ENCODE peak calls at places on chromosome 5, in nine cellular contexts. One of them, this sample, is unnamed. For H3K4me1, the result is how much of the 10 kb centered on the place peaks cover.

GRCh38 chr5:5419291-5420210 is 2.9 kb upstream of the ICE1 start:
- DNase-seq in CD8-positive, alpha-beta T cell: no peak
- DNase-seq in gastrocnemius medialis: no peak
- DNase-seq in PC-3: peak
- DNase-seq in BE2C: peak
- DNase-seq in GM23338: peak
- DNase-seq in HCT116: peak
- DNase-seq in endodermal cell: peak
- DNase-seq in OCI-LY7: peak
- DNase-seq in this sample: peak

GRCh38 chr5:53355316-53355715 is 125.1 kb upstream of the FST start:
- DNase-seq in CD8-positive, alpha-beta T cell: no peak
- DNase-seq in gastrocnemius medialis: no peak
- DNase-seq in PC-3: peak
- DNase-seq in BE2C: no peak
- DNase-seq in GM23338: no peak
- DNase-seq in HCT116: no peak
- DNase-seq in endodermal cell: no peak
- DNase-seq in OCI-LY7: no peak
- DNase-seq in this sample: no peak

GRCh38 chr5:153767221-153768218 is 271.2 kb downstream of the FAM114A2 start:
- DNase-seq in CD8-positive, alpha-beta T cell: no peak
- DNase-seq in gastrocnemius medialis: no peak
- DNase-seq in PC-3: no peak
- DNase-seq in BE2C: no peak
- DNase-seq in GM23338: no peak
- DNase-seq in HCT116: no peak
- DNase-seq in endodermal cell: no peak
- DNase-seq in OCI-LY7: no peak
- DNase-seq in this sample: peak

GRCh38 chr5:4480528-4481404 is 659.4 kb upstream of the ADAMTS16 start:
- DNase-seq in CD8-positive, alpha-beta T cell: no peak
- DNase-seq in gastrocnemius medialis: no peak
- DNase-seq in PC-3: no peak
- DNase-seq in BE2C: no peak
- DNase-seq in GM23338: no peak
- DNase-seq in HCT116: no peak
- DNase-seq in endodermal cell: no peak
- DNase-seq in OCI-LY7: no peak
- DNase-seq in this sample: no peak

GRCh38 chr5:151810449-151810848 is 38.7 kb downstream of the G3BP1 start:
- DNase-seq in CD8-positive, alpha-beta T cell: no peak
- DNase-seq in gastrocnemius medialis: no peak
- DNase-seq in PC-3: no peak
- DNase-seq in BE2C: no peak
- DNase-seq in GM23338: no peak
- DNase-seq in HCT116: no peak
- DNase-seq in endodermal cell: no peak
- DNase-seq in OCI-LY7: no peak
- DNase-seq in this sample: no peak

GRCh38 chr5:178590141-178590923 is at the start of gene COL23A1:
- DNase-seq in CD8-positive, alpha-beta T cell: peak
- DNase-seq in gastrocnemius medialis: peak
- DNase-seq in PC-3: peak
- DNase-seq in BE2C: peak
- DNase-seq in GM23338: peak
- DNase-seq in HCT116: no peak
- DNase-seq in endodermal cell: peak
- DNase-seq in OCI-LY7: no peak
- DNase-seq in this sample: no peak

GRCh38 chr5:83000922-83001321 is 76.3 kb downstream of the TMEM167A start:
- DNase-seq in CD8-positive, alpha-beta T cell: no peak
- DNase-seq in gastrocnemius medialis: no peak
- DNase-seq in PC-3: no peak
- DNase-seq in BE2C: no peak
- DNase-seq in GM23338: no peak
- DNase-seq in HCT116: no peak
- DNase-seq in endodermal cell: no peak
- DNase-seq in OCI-LY7: no peak
- DNase-seq in this sample: no peak

GRCh38 chr5:73816656-73817420 is 190.8 kb downstream of the ARHGEF28 start:
- DNase-seq in CD8-positive, alpha-beta T cell: no peak
- DNase-seq in gastrocnemius medialis: no peak
- DNase-seq in PC-3: no peak
- DNase-seq in BE2C: no peak
- DNase-seq in GM23338: no peak
- DNase-seq in HCT116: no peak
- DNase-seq in endodermal cell: no peak
- DNase-seq in OCI-LY7: no peak
- DNase-seq in this sample: no peak

GRCh38 chr5:161946911-161947310 is 99.0 kb downstream of the GABRA1 start:
- DNase-seq in CD8-positive, alpha-beta T cell: no peak
- DNase-seq in gastrocnemius medialis: no peak
- DNase-seq in PC-3: no peak
- DNase-seq in BE2C: no peak
- DNase-seq in GM23338: no peak
- DNase-seq in HCT116: no peak
- DNase-seq in endodermal cell: no peak
- DNase-seq in OCI-LY7: no peak
- DNase-seq in this sample: no peak

GRCh38 chr5:112634166-112634565 is 103.5 kb upstream of the APC start:
- DNase-seq in CD8-positive, alpha-beta T cell: no peak
- DNase-seq in gastrocnemius medialis: no peak
- DNase-seq in PC-3: no peak
- DNase-seq in BE2C: no peak
- DNase-seq in GM23338: no peak
- DNase-seq in HCT116: no peak
- DNase-seq in endodermal cell: no peak
- DNase-seq in OCI-LY7: no peak
- DNase-seq in this sample: no peak

GRCh38 chr5:76953551-76954382 is 922 bp downstream of the CRHBP start:
- DNase-seq in CD8-positive, alpha-beta T cell: no peak
- DNase-seq in gastrocnemius medialis: no peak
- DNase-seq in PC-3: no peak
- DNase-seq in BE2C: no peak
- DNase-seq in GM23338: peak
- DNase-seq in HCT116: no peak
- DNase-seq in endodermal cell: peak
- DNase-seq in OCI-LY7: no peak
- DNase-seq in this sample: no peak

DNA sequence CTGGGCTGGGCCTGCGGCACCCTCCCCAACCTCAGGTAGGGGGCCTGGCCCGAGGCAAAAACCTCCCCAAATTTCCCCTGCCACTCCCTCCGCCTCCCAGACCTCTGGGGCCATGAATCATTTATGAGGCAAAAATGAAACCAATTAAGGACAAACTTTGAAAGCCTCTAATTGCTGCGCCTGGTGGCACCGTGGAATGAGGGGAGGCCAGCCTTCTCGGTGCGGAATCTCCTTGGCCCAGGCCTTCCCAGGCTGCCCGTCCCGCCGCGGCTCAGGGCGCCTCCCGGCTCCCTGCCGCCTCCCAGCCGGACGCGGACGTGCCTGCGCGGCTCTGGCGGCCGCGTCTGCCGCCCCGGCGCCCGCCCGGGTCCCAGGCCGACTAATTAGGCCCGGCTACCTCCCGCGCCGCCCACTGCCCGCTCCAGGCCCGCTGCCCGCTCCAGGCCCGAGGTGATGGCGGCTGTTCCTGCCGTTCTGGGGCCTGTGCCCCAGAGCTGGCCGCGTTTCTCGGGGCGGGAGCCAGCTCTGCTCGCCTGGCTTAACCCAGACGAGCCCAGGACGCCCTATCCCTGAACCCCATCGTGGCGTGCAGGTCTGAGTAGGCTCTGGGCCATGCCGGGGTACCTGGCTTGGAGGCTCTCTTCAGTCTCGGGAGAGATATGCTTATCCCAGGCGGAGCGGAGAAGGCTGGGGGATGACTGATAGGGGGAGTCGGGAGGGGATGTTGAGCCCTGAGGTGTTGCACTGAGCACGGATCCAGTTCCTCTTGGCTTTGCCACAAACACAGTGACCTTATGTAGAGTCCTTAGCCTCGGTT is 20.1 kb downstream of the CXXC5 start:
- DNase-seq in CD8-positive, alpha-beta T cell: peak
- DNase-seq in gastrocnemius medialis: peak
- DNase-seq in PC-3: peak
- DNase-seq in BE2C: peak
- DNase-seq in GM23338: peak
- DNase-seq in HCT116: no peak
- DNase-seq in endodermal cell: peak
- DNase-seq in OCI-LY7: peak
- DNase-seq in this sample: no peak
- H3K4me1 ChIP-seq in CD8-positive, alpha-beta T cell: half or more
- H3K4me1 ChIP-seq in gastrocnemius medialis: half or more
- H3K4me1 ChIP-seq in PC-3: under half
- H3K4me1 ChIP-seq in BE2C: half or more
- H3K4me1 ChIP-seq in GM23338: under half
- H3K4me1 ChIP-seq in HCT116: half or more
- H3K4me1 ChIP-seq in endodermal cell: under half
- H3K4me1 ChIP-seq in OCI-LY7: half or more
- H3K4me1 ChIP-seq in this sample: half or more

GRCh38 chr5:143397302-143398052 is 6.0 kb downstream of the NR3C1 start:
- DNase-seq in CD8-positive, alpha-beta T cell: no peak
- DNase-seq in gastrocnemius medialis: no peak
- DNase-seq in PC-3: no peak
- DNase-seq in BE2C: no peak
- DNase-seq in GM23338: no peak
- DNase-seq in HCT116: no peak
- DNase-seq in endodermal cell: no peak
- DNase-seq in OCI-LY7: no peak
- DNase-seq in this sample: no peak
- H3K4me3 ChIP-seq in CD8-positive, alpha-beta T cell: no peak
- H3K4me3 ChIP-seq in gastrocnemius medialis: peak
- H3K4me3 ChIP-seq in PC-3: peak
- H3K4me3 ChIP-seq in BE2C: no peak
- H3K4me3 ChIP-seq in GM23338: peak
- H3K4me3 ChIP-seq in HCT116: no peak
- H3K4me3 ChIP-seq in endodermal cell: peak
- H3K4me3 ChIP-seq in OCI-LY7: peak
- H3K4me3 ChIP-seq in this sample: peak

GRCh38 chr5:1444361-1445189 is 665 bp downstream of the SLC6A3 start:
- DNase-seq in CD8-positive, alpha-beta T cell: peak
- DNase-seq in gastrocnemius medialis: no peak
- DNase-seq in PC-3: no peak
- DNase-seq in BE2C: no peak
- DNase-seq in GM23338: peak
- DNase-seq in HCT116: no peak
- DNase-seq in endodermal cell: peak
- DNase-seq in OCI-LY7: no peak
- DNase-seq in this sample: no peak
- TF ChIP-seq CTCF in CD8-positive, alpha-beta T cell: no peak
- TF ChIP-seq CTCF in gastrocnemius medialis: no peak
- TF ChIP-seq CTCF in PC-3: no peak
- TF ChIP-seq CTCF in BE2C: no peak
- TF ChIP-seq CTCF in GM23338: no peak
- TF ChIP-seq CTCF in HCT116: no peak
- TF ChIP-seq CTCF in endodermal cell: no peak
- TF ChIP-seq CTCF in OCI-LY7: no peak
- TF ChIP-seq CTCF in this sample: no peak

GRCh38 chr5:143021595-143021994 is 251.4 kb downstream of the ARHGAP26 start:
- DNase-seq in CD8-positive, alpha-beta T cell: no peak
- DNase-seq in gastrocnemius medialis: no peak
- DNase-seq in PC-3: no peak
- DNase-seq in BE2C: no peak
- DNase-seq in GM23338: no peak
- DNase-seq in HCT116: no peak
- DNase-seq in endodermal cell: no peak
- DNase-seq in OCI-LY7: no peak
- DNase-seq in this sample: no peak

GRCh38 chr5:143025376-143025775 is 255.2 kb downstream of the ARHGAP26 start:
- DNase-seq in CD8-positive, alpha-beta T cell: no peak
- DNase-seq in gastrocnemius medialis: no peak
- DNase-seq in PC-3: no peak
- DNase-seq in BE2C: no peak
- DNase-seq in GM23338: no peak
- DNase-seq in HCT116: no peak
- DNase-seq in endodermal cell: no peak
- DNase-seq in OCI-LY7: no peak
- DNase-seq in this sample: no peak

GRCh38 chr5:143025971-143026370 is 255.8 kb downstream of the ARHGAP26 start:
- DNase-seq in CD8-positive, alpha-beta T cell: no peak
- DNase-seq in gastrocnemius medialis: no peak
- DNase-seq in PC-3: peak
- DNase-seq in BE2C: no peak
- DNase-seq in GM23338: no peak
- DNase-seq in HCT116: no peak
- DNase-seq in endodermal cell: no peak
- DNase-seq in OCI-LY7: no peak
- DNase-seq in this sample: no peak

GRCh38 chr5:143024227-143024920 is 254.2 kb downstream of the ARHGAP26 start:
- DNase-seq in CD8-positive, alpha-beta T cell: no peak
- DNase-seq in gastrocnemius medialis: peak
- DNase-seq in PC-3: no peak
- DNase-seq in BE2C: peak
- DNase-seq in GM23338: no peak
- DNase-seq in HCT116: no peak
- DNase-seq in endodermal cell: no peak
- DNase-seq in OCI-LY7: no peak
- DNase-seq in this sample: no peak

GRCh38 chr5:143023447-143024096 is 253.4 kb downstream of the ARHGAP26 start:
- DNase-seq in CD8-positive, alpha-beta T cell: no peak
- DNase-seq in gastrocnemius medialis: peak
- DNase-seq in PC-3: no peak
- DNase-seq in BE2C: peak
- DNase-seq in GM23338: peak
- DNase-seq in HCT116: no peak
- DNase-seq in endodermal cell: no peak
- DNase-seq in OCI-LY7: no peak
- DNase-seq in this sample: no peak
- H3K4me1 ChIP-seq in CD8-positive, alpha-beta T cell: under half
- H3K4me1 ChIP-seq in gastrocnemius medialis: under half
- H3K4me1 ChIP-seq in PC-3: under half
- H3K4me1 ChIP-seq in BE2C: under half
- H3K4me1 ChIP-seq in GM23338: under half
- H3K4me1 ChIP-seq in HCT116: under half
- H3K4me1 ChIP-seq in endodermal cell: under half
- H3K4me1 ChIP-seq in OCI-LY7: under half
- H3K4me1 ChIP-seq in this sample: under half

GRCh38 chr5:42360641-42361320 is 62.5 kb upstream of the GHR start:
- DNase-seq in CD8-positive, alpha-beta T cell: no peak
- DNase-seq in gastrocnemius medialis: no peak
- DNase-seq in PC-3: peak
- DNase-seq in BE2C: no peak
- DNase-seq in GM23338: peak
- DNase-seq in HCT116: no peak
- DNase-seq in endodermal cell: peak
- DNase-seq in OCI-LY7: no peak
- DNase-seq in this sample: no peak
- H3K4me3 ChIP-seq in CD8-positive, alpha-beta T cell: no peak
- H3K4me3 ChIP-seq in gastrocnemius medialis: no peak
- H3K4me3 ChIP-seq in PC-3: peak
- H3K4me3 ChIP-seq in BE2C: no peak
- H3K4me3 ChIP-seq in GM23338: peak
- H3K4me3 ChIP-seq in HCT116: no peak
- H3K4me3 ChIP-seq in endodermal cell: no peak
- H3K4me3 ChIP-seq in OCI-LY7: no peak
- H3K4me3 ChIP-seq in this sample: no peak

This sample was measured in esophagus muscularis mucosa.